ENCODE peak calls at places on chromosomes 16 and 17, in nine cellular contexts. P is dorsolateral prefrontal cortex; T is HTR-8/SVneo; O is midbrain; Q is stimulated activated CD4-positive, alpha-beta T cell treated with anti-CD3 and anti-CD28 coated beads, Interleukin-15, amount 100 ng/mL, for 48 hours; M is frontal cortex; K is anterior cingulate cortex; G is mucosa of descending colon; D is brain pericyte. F is an unnamed sample.

GRCh38 chr17:77388384-77389306 is 247.9 kb downstream of the SEC14L1 start:
- DNase-seq in P (no peak), T (no peak), O (no peak), Q (no peak), M (no peak), K (no peak), G (no peak), D (no peak), F (peak; percentile 90)

GRCh38 chr16:9441021-9441420 is 349.6 kb downstream of the HAPSTR1 start:
- DNase-seq in P (no peak), T (no peak), O (no peak), Q (no peak), M (no peak), K (no peak), G (no peak), D (no peak), F (no peak)

GRCh38 chr17:43226393-43226792 is 2.0 kb downstream of the CCDC200 start:
- DNase-seq in P (no peak), T (no peak), O (no peak), Q (no peak), M (no peak), K (no peak), G (no peak), D (no peak), F (no peak)

GRCh38 chr16:14249291-14250032 is 178.3 kb downstream of the MRTFB start:
- DNase-seq in P (no peak), T (peak; percentile 39), O (peak; percentile 59), Q (peak; percentile 11), M (peak; percentile 35), K (no peak), G (no peak), D (no peak), F (peak; percentile 74)

GRCh38 chr16:75420987-75421819 is 12.1 kb downstream of the CFDP1 start:
- DNase-seq in P (no peak), T (peak; percentile 35), O (peak; percentile 3), Q (no peak), M (no peak), K (no peak), G (peak; percentile 83), D (no peak), F (peak; percentile 31)

GRCh38 chr17:46978489-46979022 is 497 bp downstream of the RPRML start:
- DNase-seq in P (no peak), T (no peak), O (no peak), Q (no peak), M (no peak), K (no peak), G (no peak), D (no peak), F (peak; percentile 71)

GRCh38 chr16:74773431-74774222 is 993 bp downstream of the FA2H start:
- DNase-seq in P (no peak), T (no peak), O (no peak), Q (no peak), M (no peak), K (no peak), G (peak; percentile 63), D (no peak), F (peak; percentile 72)

GRCh38 chr17:76681222-76682137 is 29.3 kb downstream of the MXRA7 start:
- DNase-seq in P (peak; percentile 63), T (peak; percentile 83), O (peak; percentile 42), Q (peak; percentile 56), M (peak; percentile 70), K (peak; percentile 59), G (peak; percentile 84), D (no peak), F (peak; percentile 90)

GRCh38 chr17:38609280-38610031 is 3.7 kb upstream of the SRCIN1 start:
- DNase-seq in P (no peak), T (no peak), O (no peak), Q (no peak), M (no peak), K (no peak), G (no peak), D (no peak), F (no peak)

GRCh38 chr16:66382966-66383299 is 16.4 kb downstream of the CDH5 start:
- DNase-seq in P (no peak), T (peak; percentile 93), O (no peak), Q (no peak), M (no peak), K (no peak), G (no peak), D (no peak), F (no peak)

GRCh38 chr17:38562215-38562569 is 43.6 kb downstream of the SRCIN1 start:
- DNase-seq in P (no peak), T (no peak), O (no peak), Q (no peak), M (no peak), K (no peak), G (no peak), D (no peak), F (no peak)

GRCh38 chr17:32461853-32462617 is 17.7 kb downstream of the PSMD11 start:
- DNase-seq in P (no peak), T (peak; percentile 50), O (peak; percentile 34), Q (peak; percentile 62), M (no peak), K (no peak), G (no peak), D (no peak), F (peak; percentile 17)

GRCh38 chr16:31357324-31358156 is 2.6 kb downstream of the ITGAX start:
- DNase-seq in P (no peak), T (no peak), O (no peak), Q (no peak), M (no peak), K (no peak), G (no peak), D (no peak), F (no peak)

GRCh38 chr17:46044286-46044928 is 45.4 kb downstream of the STH start:
- DNase-seq in P (no peak), T (peak; percentile 84), O (peak; percentile 91), Q (no peak), M (peak; percentile 58), K (peak; percentile 61), G (peak; percentile 49), D (peak; percentile 71), F (peak; percentile 62)